ENCODE peak calls at places on chromosomes 13 and 19, in ten cellular contexts. U, C, R, H, I, Z, V, N, D and Y are unnamed samples.

GRCh38 chr13:99812611-99813010 is 159.0 kb downstream of the ZIC5 start:
- DNase-seq in U (no peak), C (no peak), R (peak; percentile 11), H (no peak), I (no peak), Z (no peak), V (no peak), N (no peak), D (no peak), Y (peak; percentile 80)

GRCh38 chr13:64248371-64249065 is 2832.9 kb upstream of the PCDH20 start:
- DNase-seq in U (no peak), C (no peak), R (no peak), H (no peak), I (no peak), Z (no peak), V (no peak), N (no peak), D (no peak), Y (no peak)

GRCh38 chr13:97344250-97345175 is 89.5 kb upstream of the RAP2A start:
- DNase-seq in U (peak; percentile 32), C (no peak), R (peak; percentile 57), H (peak; percentile 49), I (peak; percentile 51), Z (peak; percentile 75), V (peak; percentile 71), N (peak; percentile 77), D (peak; percentile 59), Y (no peak)

GRCh38 chr13:66210677-66211076 is 1019.5 kb downstream of the PCDH9 start:
- DNase-seq in U (no peak), C (no peak), R (peak; percentile 44), H (no peak), I (no peak), Z (peak; percentile 87), V (no peak), N (no peak), D (no peak), Y (no peak)

GRCh38 chr19:52694921-52695320 is 39.9 kb downstream of the ZNF611 start:
- DNase-seq in U (no peak), C (no peak), R (no peak), H (no peak), I (no peak), Z (no peak), V (no peak), N (no peak), D (no peak), Y (peak; percentile 66)

GRCh38 chr13:36530050-36530789 is 97.9 kb downstream of the CCNA1 start:
- DNase-seq in U (no peak), C (no peak), R (no peak), H (peak; percentile 69), I (no peak), Z (no peak), V (no peak), N (peak; percentile 45), D (no peak), Y (peak; percentile 12)

GRCh38 chr13:111422352-111422751 is 101.9 kb downstream of the TEX29 start:
- DNase-seq in U (no peak), C (no peak), R (no peak), H (no peak), I (no peak), Z (no peak), V (no peak), N (peak; percentile 34), D (no peak), Y (no peak)

GRCh38 chr13:91454666-91455065 is 56.2 kb downstream of the GPC5 start:
- DNase-seq in U (no peak), C (no peak), R (no peak), H (no peak), I (no peak), Z (no peak), V (no peak), N (no peak), D (no peak), Y (no peak)

GRCh38 chr19:49142866-49143335 is 12.3 kb downstream of the HRC start:
- DNase-seq in U (peak; percentile 90), C (peak; percentile 72), R (peak; percentile 93), H (peak; percentile 76), I (peak; percentile 65), Z (peak; percentile 87), V (peak; percentile 93), N (peak; percentile 89), D (peak; percentile 56), Y (no peak)

GRCh38 chr13:64369121-64369520 is 2861.0 kb downstream of the PCDH9 start:
- DNase-seq in U (no peak), C (no peak), R (no peak), H (no peak), I (no peak), Z (peak; percentile 45), V (no peak), N (no peak), D (no peak), Y (no peak)

GRCh38 chr13:112637017-112637801 is 49.3 kb upstream of the TUBGCP3 start:
- DNase-seq in U (no peak), C (no peak), R (no peak), H (no peak), I (no peak), Z (no peak), V (no peak), N (no peak), D (no peak), Y (no peak)

GRCh38 chr19:16326401-16327130 is 1.9 kb downstream of the KLF2 start:
- DNase-seq in U (no peak), C (no peak), R (no peak), H (no peak), I (peak; percentile 84), Z (no peak), V (peak; percentile 48), N (no peak), D (peak; percentile 54), Y (no peak)

GRCh38 chr19:44356383-44357111 is at the start of gene ZNF112:
- DNase-seq in U (peak; percentile 78), C (peak; percentile 56), R (peak; percentile 98), H (peak; percentile 97), I (no peak), Z (peak; percentile 92), V (peak; percentile 91), N (peak; percentile 92), D (peak; percentile 33), Y (peak; percentile 63)

GRCh38 chr19:58474291-58474996 is 1.7 kb upstream of the ZNF446 start:
- DNase-seq in U (no peak), C (no peak), R (no peak), H (no peak), I (no peak), Z (peak; percentile 61), V (no peak), N (no peak), D (no peak), Y (no peak)
- H3K4me3 ChIP-seq in U (no peak overlapping the region), C (no peak overlapping the region), R (no peak overlapping the region), H (no peak overlapping the region), I (no peak overlapping the region), Z (no peak overlapping the region), V (no peak overlapping the region), N (peak overlapping the region; percentile 80), D (no peak overlapping the region), Y (peak overlapping the region; percentile 88)

DNA sequence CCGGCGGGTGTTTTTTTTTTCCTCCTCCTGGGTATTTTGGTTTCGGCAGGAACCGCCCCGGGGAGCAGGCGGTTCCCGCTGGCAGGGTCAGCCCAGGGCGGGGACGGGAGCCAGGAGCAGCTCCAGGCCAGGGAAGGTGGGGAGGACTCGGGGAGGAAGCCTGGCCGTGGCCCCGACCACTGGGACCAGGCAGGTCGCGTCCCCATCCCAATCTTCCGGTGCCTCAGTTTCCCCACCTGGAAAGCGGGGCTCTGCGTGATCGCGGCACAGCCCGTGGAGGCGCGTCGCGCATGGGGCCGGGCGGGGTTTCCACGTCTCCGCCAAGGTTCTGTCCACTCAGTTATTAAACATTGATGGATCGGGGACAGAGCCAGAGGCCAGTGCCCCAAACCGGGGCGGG is 34.8 kb downstream of the IL12RB1 start:
- DNase-seq in U (no peak), C (no peak), R (no peak), H (no peak), I (no peak), Z (no peak), V (peak; percentile 60), N (no peak), D (no peak), Y (no peak)
- H3K4me3 ChIP-seq in U (no peak overlapping the region), C (peak overlapping the region; percentile 53), R (no peak overlapping the region), H (no peak overlapping the region), I (no peak overlapping the region), Z (no peak overlapping the region), V (peak overlapping the region; percentile 25), N (no peak overlapping the region), D (no peak overlapping the region), Y (no peak overlapping the region)

GRCh38 chr13:77916481-77916880 is 2.1 kb downstream of the EDNRB start:
- DNase-seq in U (no peak), C (no peak), R (no peak), H (no peak), I (no peak), Z (no peak), V (no peak), N (no peak), D (no peak), Y (no peak)
- H3K4me3 ChIP-seq in U (no peak overlapping the region), C (no peak overlapping the region), R (no peak overlapping the region), H (no peak overlapping the region), I (no peak overlapping the region), Z (no peak overlapping the region), V (peak overlapping the region; percentile 76), N (peak overlapping the region; percentile 57), D (no peak overlapping the region), Y (no peak overlapping the region)

DNA sequence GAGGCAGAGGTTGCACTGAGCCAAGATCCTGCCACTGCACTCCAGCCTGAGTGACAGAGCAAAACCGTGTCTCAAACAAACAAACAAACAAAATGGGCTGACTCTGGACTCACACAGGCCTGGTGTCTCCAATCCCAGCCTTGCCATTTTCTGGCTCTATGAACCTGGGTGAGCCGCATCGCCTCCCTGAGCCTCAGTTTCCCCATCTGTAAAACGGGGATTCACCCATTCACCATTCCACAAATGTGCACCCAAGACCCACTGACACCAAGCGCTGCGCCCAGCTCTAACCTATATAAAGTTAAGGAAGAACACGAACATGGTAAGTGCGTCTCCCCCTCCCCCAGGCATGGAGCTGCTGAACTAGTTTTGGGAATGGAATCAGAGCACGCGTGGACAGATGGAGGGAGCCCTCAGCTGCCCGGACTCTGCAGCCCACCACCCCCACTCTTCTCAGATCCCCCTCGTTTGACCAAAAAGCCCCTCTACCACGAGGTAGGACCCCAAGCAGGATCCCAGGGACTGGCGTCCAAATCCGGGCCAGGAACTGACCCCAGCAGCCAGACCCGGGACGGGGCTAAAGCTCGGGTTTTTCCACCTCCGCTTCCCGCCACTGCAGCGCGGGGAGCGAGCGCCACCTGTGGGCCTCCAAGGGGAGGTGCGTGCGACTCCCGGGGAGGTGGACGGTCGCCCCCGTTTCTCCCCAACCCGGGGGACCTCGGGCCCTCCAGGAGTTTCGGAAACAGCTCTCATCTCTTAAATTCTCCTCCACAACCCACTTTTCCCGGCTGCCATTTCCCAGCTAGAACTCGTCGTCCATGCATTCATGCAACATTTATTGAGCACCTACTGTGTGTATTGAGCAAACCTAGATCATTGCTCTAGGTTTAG is 33.0 kb upstream of the ADGRE5 start:
- DNase-seq in U (peak; percentile 60), C (no peak), R (peak; percentile 50), H (peak; percentile 26), I (peak; percentile 13), Z (peak; percentile 42), V (peak; percentile 75), N (peak; percentile 68), D (peak; percentile 66), Y (no peak)
- H3K4me3 ChIP-seq in U (no peak overlapping the region), C (peak overlapping the region; percentile 67), R (peak overlapping the region; percentile 31), H (no peak overlapping the region), I (peak overlapping the region; percentile 33), Z (peak overlapping the region; percentile 10), V (peak overlapping the region; percentile 41), N (peak overlapping the region; percentile 23), D (no peak overlapping the region), Y (no peak overlapping the region)